ENCODE peak calls at places on chromosomes 3 and 15, in six cellular contexts. F is stomach, Y is AG09309, E is hepatic stellate cell, J is AG08395, X is uterus. O is an unnamed sample.

GRCh38 chr3:127889461-127889863 is 25.6 kb upstream of the KBTBD12 start:
- DNase-seq in E (no peak), X (peak; percentile 35), F (no peak), Y (peak; percentile 47), J (no peak), O (no peak)

GRCh38 chr3:155418426-155418825 is 124.9 kb upstream of the STRIT1 start:
- DNase-seq in F (no peak), E (no peak), X (no peak), Y (no peak), J (no peak), O (no peak)

GRCh38 chr3:9074079-9074478 is 110.8 kb upstream of the RAD18 start:
- DNase-seq in J (peak; percentile 63), Y (peak; percentile 14), X (no peak), F (no peak), E (no peak), O (no peak)

GRCh38 chr3:120498947-120499346 is 48.2 kb upstream of the FSTL1 start:
- DNase-seq in J (peak; percentile 88), F (no peak), X (peak; percentile 36), Y (peak; percentile 97), E (peak; percentile 62), O (no peak)

GRCh38 chr3:64889991-64890390 is 202.2 kb upstream of the ADAMTS9 start:
- DNase-seq in F (no peak), E (peak; percentile 14), J (no peak), Y (no peak), X (peak; percentile 34), O (no peak)

GRCh38 chr15:47514251-47514652 is 203.1 kb upstream of the SEMA6D start:
- DNase-seq in Y (no peak), F (no peak), J (peak; percentile 65), X (no peak), E (peak; percentile 29), O (no peak)

GRCh38 chr15:51161491-51162260 is 67.0 kb upstream of the TNFAIP8L3 start:
- DNase-seq in F (no peak), Y (peak; percentile 5), X (no peak), E (no peak), J (peak; percentile 34), O (no peak)

GRCh38 chr3:134463676-134464611 is 21.8 kb downstream of the ANAPC13 start:
- DNase-seq in Y (peak; percentile 99), J (peak; percentile 93), X (peak; percentile 93), E (peak; percentile 80), F (no peak), O (peak; percentile 64)

GRCh38 chr3:15347104-15347736 is 14.8 kb upstream of the SH3BP5 start:
- DNase-seq in E (no peak), F (no peak), J (no peak), X (no peak), Y (no peak), O (no peak)

GRCh38 chr3:41247590-41247989 is 48.3 kb downstream of the CTNNB1 start:
- DNase-seq in J (no peak), F (no peak), X (no peak), E (no peak), Y (no peak), O (no peak)

GRCh38 chr3:180319461-180319860 is 282.5 kb upstream of the TTC14 start:
- DNase-seq in X (no peak), J (no peak), Y (no peak), F (no peak), E (no peak), O (no peak)

GRCh38 chr3:155995525-155996370 is 124.6 kb upstream of the KCNAB1 start:
- DNase-seq in Y (peak; percentile 23), X (no peak), E (peak; percentile 51), F (no peak), J (peak; percentile 53), O (no peak)

GRCh38 chr3:113297281-113297680 is 85.9 kb downstream of the BOC start:
- DNase-seq in X (no peak), F (no peak), E (no peak), Y (no peak), J (no peak), O (no peak)

GRCh38 chr3:2354702-2355101 is 256.0 kb downstream of the CNTN4 start:
- DNase-seq in J (no peak), X (no peak), E (no peak), F (no peak), Y (no peak), O (no peak)

GRCh38 chr3:16148783-16149182 is 25.7 kb upstream of the GALNT15 start:
- DNase-seq in F (peak; percentile 33), Y (no peak), X (peak; percentile 74), E (no peak), J (peak; percentile 82), O (peak; percentile 47)

GRCh38 chr15:50168778-50169411 is 13.1 kb upstream of the SLC27A2 start:
- DNase-seq in F (no peak), J (no peak), Y (no peak), X (no peak), E (no peak), O (no peak)

GRCh38 chr15:27353837-27354236 is 382.9 kb downstream of the GABRG3 start:
- DNase-seq in X (no peak), Y (no peak), J (no peak), F (no peak), E (no peak), O (no peak)